ENCODE peak calls at places on chromosomes 1 and 21, in seven cellular contexts. P, X, Y, E, T, S and F are unnamed samples.

GRCh38 chr1:172638885-172639831 is 19.7 kb upstream of the FASLG start:
- DNase-seq in P (peak; percentile 64), X (no peak), Y (no peak), E (peak; percentile 21), T (no peak), S (no peak), F (no peak)

GRCh38 chr1:228095161-228095560 is 8.0 kb downstream of the C1orf35 start:
- DNase-seq in P (no peak), X (no peak), Y (no peak), E (no peak), T (no peak), S (no peak), F (no peak)

GRCh38 chr1:119674110-119674509 is 26.0 kb upstream of the ZNF697 start:
- DNase-seq in P (no peak), X (no peak), Y (no peak), E (no peak), T (no peak), S (no peak), F (no peak)

GRCh38 chr21:30216041-30216723 is at the start of gene CLDN8:
- DNase-seq in P (no peak), X (no peak), Y (no peak), E (no peak), T (no peak), S (no peak), F (no peak)

GRCh38 chr1:212667223-212668139 is 32.2 kb downstream of the BATF3 start:
- DNase-seq in P (peak; percentile 83), X (peak; percentile 16), Y (peak; percentile 18), E (peak; percentile 93), T (no peak), S (peak; percentile 53), F (no peak)

GRCh38 chr1:145729196-145729595 is 9.9 kb downstream of the CD160 start:
- DNase-seq in P (no peak), X (no peak), Y (no peak), E (no peak), T (no peak), S (no peak), F (no peak)

GRCh38 chr21:42737969-42738590 is 84.7 kb downstream of the PDE9A start:
- DNase-seq in P (no peak), X (no peak), Y (no peak), E (no peak), T (peak; percentile 58), S (peak; percentile 48), F (no peak)

GRCh38 chr1:105608713-105609112 is 1447.8 kb upstream of the PRMT6 start:
- DNase-seq in P (no peak), X (no peak), Y (peak; percentile 7), E (peak; percentile 4), T (no peak), S (no peak), F (no peak)

GRCh38 chr1:110421159-110421777 is 13.8 kb upstream of the LAMTOR5 start:
- DNase-seq in P (no peak), X (no peak), Y (no peak), E (peak; percentile 20), T (no peak), S (peak; percentile 42), F (no peak)

GRCh38 chr1:224700915-224701531 is 84.9 kb downstream of the CNIH3 start:
- DNase-seq in P (no peak), X (peak; percentile 11), Y (peak; percentile 12), E (peak; percentile 20), T (no peak), S (no peak), F (no peak)

GRCh38 chr1:172764378-172764777 is 105.5 kb downstream of the FASLG start:
- DNase-seq in P (no peak), X (no peak), Y (no peak), E (no peak), T (no peak), S (no peak), F (no peak)

GRCh38 chr1:244821134-244821533 is 14.3 kb upstream of the COX20 start:
- DNase-seq in P (no peak), X (no peak), Y (no peak), E (no peak), T (no peak), S (no peak), F (no peak)

GRCh38 chr1:203069028-203069804 is 16.6 kb downstream of the MYOG start:
- DNase-seq in P (peak; percentile 31), X (peak; percentile 53), Y (no peak), E (no peak), T (no peak), S (no peak), F (peak; percentile 61)

GRCh38 chr1:230832466-230832865 is 35.9 kb downstream of the C1orf198 start:
- DNase-seq in P (no peak), X (no peak), Y (no peak), E (no peak), T (no peak), S (no peak), F (no peak)

GRCh38 chr1:116879478-116880133 is 30.1 kb upstream of the PTGFRN start:
- DNase-seq in P (no peak), X (no peak), Y (no peak), E (no peak), T (no peak), S (no peak), F (no peak)

GRCh38 chr1:96660503-96660902 is 61.1 kb upstream of the PTBP2 start:
- DNase-seq in P (no peak), X (no peak), Y (no peak), E (no peak), T (no peak), S (no peak), F (no peak)

GRCh38 chr1:186793582-186793927 is 35.2 kb upstream of the PLA2G4A start:
- DNase-seq in P (no peak), X (no peak), Y (no peak), E (no peak), T (no peak), S (no peak), F (no peak)

GRCh38 chr1:101075926-101076325 is 50.3 kb upstream of the DPH5 start:
- DNase-seq in P (no peak), X (no peak), Y (no peak), E (no peak), T (no peak), S (no peak), F (no peak)

GRCh38 chr1:94926365-94926914 is 470 bp downstream of the CNN3 start:
- DNase-seq in P (no peak), X (peak; percentile 45), Y (peak; percentile 65), E (no peak), T (peak; percentile 73), S (peak; percentile 70), F (peak; percentile 68)

GRCh38 chr1:161725888-161726630 is 4.7 kb downstream of the FCRLB start:
- DNase-seq in P (no peak), X (no peak), Y (peak; percentile 51), E (no peak), T (peak; percentile 55), S (peak; percentile 47), F (peak; percentile 81)

GRCh38 chr1:72535470-72535869 is 253.1 kb upstream of the NEGR1 start:
- DNase-seq in P (no peak), X (no peak), Y (no peak), E (no peak), T (no peak), S (no peak), F (no peak)

GRCh38 chr1:112693821-112694220 is 13.1 kb downstream of the RHOC start:
- DNase-seq in P (no peak), X (no peak), Y (no peak), E (no peak), T (no peak), S (no peak), F (peak; percentile 67)

GRCh38 chr1:30982937-30983336 is 74.4 kb upstream of the SDC3 start:
- DNase-seq in P (no peak), X (no peak), Y (no peak), E (peak; percentile 28), T (no peak), S (no peak), F (no peak)